ENCODE peak calls at places on chromosomes 4 and X, in ten cellular contexts. A is COR-L47; V is sciatic nerve; P is spleen; J is GM10248; H is GM13977; T is activated CD4-positive, alpha-beta T cell treated with anti-CD3 and anti-CD28 coated beads, Interleukin-2, amount 10 ng/mL, durations not matched to agents 7 days and 5 days; K is activated CD4-positive, CD25-positive, alpha-beta regulatory T cell treated with anti-CD3 and anti-CD28 coated beads, Interleukin-2, amount 50 U/mL, for 72 hours; N is bronchial epithelial cell; L is NCI-H1694 treated with DMSO at 0.1 percent for 48 hours. S is an unnamed sample.

GRCh38 chr4:7124643-7125442 is 57.0 kb upstream of the GRPEL1 start:
- DNase-seq in P (no peak), K (no peak), A (no peak), J (no peak), H (no peak), V (peak; percentile 78), L (peak; percentile 55), T (no peak), N (peak; percentile 75), S (no peak)

GRCh38 chr4:80608285-80608980 is 272.9 kb downstream of the CFAP299 start:
- DNase-seq in V (no peak), H (no peak), J (no peak), K (no peak), N (no peak), P (no peak), A (no peak), L (no peak), T (no peak), S (no peak)

GRCh38 chrX:149540621-149541520 is at the start of gene EOLA1:
- DNase-seq in H (peak; percentile 72), L (peak; percentile 89), N (peak; percentile 88), A (peak; percentile 90), J (peak; percentile 71), V (peak; percentile 87), K (peak; percentile 80), P (peak; percentile 97), T (peak; percentile 92), S (peak; percentile 84)

GRCh38 chr4:8506373-8507250 is 66.0 kb downstream of the TRMT44 start:
- DNase-seq in H (no peak), N (no peak), L (no peak), P (peak; percentile 56), T (no peak), K (no peak), J (no peak), V (peak; percentile 81), A (no peak), S (peak; percentile 34)

GRCh38 chrX:117689956-117690355 is 426.7 kb downstream of the KLHL13 start:
- DNase-seq in J (no peak), A (no peak), V (no peak), K (no peak), H (no peak), T (no peak), L (no peak), P (no peak), N (no peak), S (no peak)

GRCh38 chrX:154458954-154459829 is 1.1 kb downstream of the PLXNA3 start:
- DNase-seq in J (no peak), V (no peak), K (no peak), T (no peak), A (peak; percentile 19), H (no peak), L (peak; percentile 37), N (no peak), P (no peak), S (peak; percentile 12)

GRCh38 chr4:48252313-48252712 is 17.3 kb downstream of the TEC start:
- DNase-seq in L (no peak), T (no peak), K (no peak), A (no peak), N (peak; percentile 50), P (no peak), V (no peak), J (no peak), H (no peak), S (no peak)

GRCh38 chr4:4406455-4407298 is 19.8 kb downstream of the NSG1 start:
- DNase-seq in L (no peak), T (no peak), P (peak; percentile 64), A (no peak), H (no peak), N (no peak), J (no peak), V (no peak), K (no peak), S (no peak)

GRCh38 chr4:129429566-129430339 is 333.8 kb downstream of the C4orf33 start:
- DNase-seq in N (peak; percentile 17), H (no peak), J (no peak), V (no peak), T (no peak), K (no peak), P (no peak), A (no peak), L (peak; percentile 77), S (no peak)

GRCh38 chr4:88043586-88044340 is 36.3 kb downstream of the PKD2 start:
- DNase-seq in H (no peak), P (no peak), T (no peak), V (no peak), A (no peak), J (no peak), K (no peak), L (no peak), N (no peak), S (no peak)

GRCh38 chr4:106583567-106583966 is 215.0 kb upstream of the GIMD1 start:
- DNase-seq in H (no peak), T (no peak), K (no peak), P (no peak), N (peak; percentile 99), J (no peak), A (no peak), L (no peak), V (no peak), S (no peak)

GRCh38 chrX:140525448-140525847 is 20.6 kb upstream of the SOX3 start:
- DNase-seq in V (no peak), K (no peak), T (no peak), A (no peak), H (no peak), J (no peak), N (peak; percentile 65), P (no peak), L (no peak), S (no peak)

GRCh38 chr4:151801547-151802516 is 41.0 kb upstream of the GATB start:
- DNase-seq in J (peak; percentile 48), A (peak; percentile 22), P (no peak), T (peak; percentile 61), L (peak; percentile 20), K (peak; percentile 69), V (no peak), H (peak; percentile 30), N (peak; percentile 47), S (no peak)

GRCh38 chrX:102624105-102624504 is 24.8 kb downstream of the ARMCX5 start:
- DNase-seq in K (no peak), A (no peak), P (no peak), V (no peak), J (no peak), N (no peak), T (no peak), H (no peak), L (no peak), S (no peak)

GRCh38 chrX:41064028-41064427 is 21.2 kb upstream of the USP9X start:
- DNase-seq in J (no peak), P (no peak), N (peak; percentile 7), A (no peak), K (no peak), T (no peak), V (no peak), L (no peak), H (no peak), S (no peak)

GRCh38 chrX:71191253-71191652 is 31.8 kb upstream of the GJB1 start:
- DNase-seq in P (no peak), J (no peak), H (no peak), K (no peak), V (no peak), N (no peak), L (no peak), T (no peak), A (no peak), S (no peak)

GRCh38 chrX:27915617-27916016 is 65.6 kb downstream of the DCAF8L1 start:
- DNase-seq in P (no peak), V (no peak), A (no peak), K (no peak), L (no peak), T (no peak), J (no peak), N (peak; percentile 5), H (no peak), S (no peak)

GRCh38 chr4:184957451-184958115 is 60.7 kb upstream of the HELT start:
- DNase-seq in H (no peak), T (no peak), P (no peak), L (no peak), V (no peak), J (no peak), N (no peak), A (no peak), K (no peak), S (no peak)

GRCh38 chrX:128396601-128397000 is 344.4 kb upstream of the ACTRT1 start:
- DNase-seq in K (no peak), N (peak; percentile 64), T (no peak), P (no peak), L (no peak), V (no peak), A (no peak), J (no peak), H (no peak), S (no peak)

GRCh38 chr4:80162418-80162817 is 34.9 kb upstream of the PRDM8 start:
- DNase-seq in V (no peak), P (no peak), H (no peak), A (no peak), J (no peak), K (no peak), L (no peak), T (no peak), N (no peak), S (no peak)

GRCh38 chrX:47573334-47574095 is 8.7 kb upstream of the TIMP1 start:
- DNase-seq in V (peak; percentile 74), T (no peak), P (no peak), J (no peak), N (peak; percentile 73), L (no peak), K (no peak), A (no peak), H (no peak), S (no peak)

GRCh38 chr4:176805155-176805554 is 12.4 kb upstream of the VEGFC start:
- DNase-seq in P (no peak), T (no peak), H (no peak), A (no peak), N (peak; percentile 38), L (no peak), V (no peak), J (no peak), K (no peak), S (no peak)

GRCh38 chr4:99998062-99998880 is 48.2 kb upstream of the H2AZ1 start:
- DNase-seq in L (peak; percentile 28), T (no peak), H (peak; percentile 32), J (peak; percentile 18), P (no peak), K (no peak), N (peak; percentile 83), A (peak; percentile 29), V (no peak), S (no peak)

GRCh38 chr4:121789960-121790829 is 10.9 kb upstream of the EXOSC9 start:
- DNase-seq in T (no peak), V (no peak), P (no peak), A (no peak), L (no peak), N (peak; percentile 85), K (no peak), H (no peak), J (no peak), S (no peak)

GRCh38 chrX:110989869-110990268 is 106.1 kb upstream of the PAK3 start:
- DNase-seq in H (no peak), K (no peak), A (no peak), N (no peak), V (no peak), L (no peak), P (no peak), J (no peak), T (no peak), S (no peak)

GRCh38 chrX:55710701-55711100 is 6.8 kb upstream of the RRAGB start:
- DNase-seq in J (no peak), T (no peak), A (no peak), V (no peak), H (no peak), P (no peak), K (no peak), L (no peak), N (peak; percentile 70), S (no peak)

GRCh38 chr4:154049457-154050181 is 260.7 kb upstream of the SFRP2 start:
- DNase-seq in V (no peak), L (no peak), T (no peak), H (peak; percentile 24), J (no peak), A (no peak), N (peak; percentile 2), P (no peak), K (no peak), S (no peak)

GRCh38 chrX:38798956-38799355 is 2.3 kb upstream of the MID1IP1 start:
- DNase-seq in A (no peak), L (no peak), K (no peak), V (no peak), H (no peak), N (peak; percentile 67), P (no peak), T (no peak), J (no peak), S (no peak)